ENCODE peak calls at places on chromosomes 1 and 21, in nine cellular contexts. One of them, this sample, is unnamed.

GRCh38 chr1:5594056-5594956 is 397.9 kb downstream of the NPHP4 start:
- DNase-seq in GM13977: no peak
- DNase-seq in fibroblast of mammary gland: no peak
- DNase-seq in A549: no peak
- DNase-seq in lower leg skin: no peak
- DNase-seq in fibroblast of lung: no peak
- DNase-seq in psoas muscle: no peak
- DNase-seq in mammary epithelial cell: no peak
- DNase-seq in sigmoid colon: no peak
- DNase-seq in this sample: no peak

GRCh38 chr1:7335224-7335879 is 435.7 kb upstream of the VAMP3 start:
- DNase-seq in GM13977: no peak
- DNase-seq in fibroblast of mammary gland: no peak
- DNase-seq in A549: peak; percentile 82
- DNase-seq in lower leg skin: no peak
- DNase-seq in fibroblast of lung: peak; percentile 35
- DNase-seq in psoas muscle: no peak
- DNase-seq in mammary epithelial cell: peak; percentile 50
- DNase-seq in sigmoid colon: no peak
- DNase-seq in this sample: no peak

GRCh38 chr1:237901284-237901870 is 10.7 kb upstream of the ZP4 start:
- DNase-seq in GM13977: peak; percentile 27
- DNase-seq in fibroblast of mammary gland: peak; percentile 34
- DNase-seq in A549: peak; percentile 44
- DNase-seq in lower leg skin: no peak
- DNase-seq in fibroblast of lung: no peak
- DNase-seq in psoas muscle: no peak
- DNase-seq in mammary epithelial cell: peak; percentile 48
- DNase-seq in sigmoid colon: no peak
- DNase-seq in this sample: no peak

GRCh38 chr1:112925015-112925414 is 31.0 kb downstream of the SLC16A1 start:
- DNase-seq in GM13977: no peak
- DNase-seq in fibroblast of mammary gland: no peak
- DNase-seq in A549: no peak
- DNase-seq in lower leg skin: no peak
- DNase-seq in fibroblast of lung: no peak
- DNase-seq in psoas muscle: no peak
- DNase-seq in mammary epithelial cell: no peak
- DNase-seq in sigmoid colon: no peak
- DNase-seq in this sample: no peak

GRCh38 chr1:182781849-182782586 is 7.6 kb upstream of the NPL start:
- DNase-seq in GM13977: peak; percentile 55
- DNase-seq in fibroblast of mammary gland: peak; percentile 62
- DNase-seq in A549: peak; percentile 47
- DNase-seq in lower leg skin: peak; percentile 45
- DNase-seq in fibroblast of lung: peak; percentile 50
- DNase-seq in psoas muscle: peak; percentile 74
- DNase-seq in mammary epithelial cell: peak; percentile 49
- DNase-seq in sigmoid colon: peak; percentile 86
- DNase-seq in this sample: peak; percentile 54

GRCh38 chr1:11013160-11013531 is 692 bp downstream of the TARDBP start:
- DNase-seq in GM13977: no peak
- DNase-seq in fibroblast of mammary gland: peak; percentile 28
- DNase-seq in A549: no peak
- DNase-seq in lower leg skin: no peak
- DNase-seq in fibroblast of lung: peak; percentile 13
- DNase-seq in psoas muscle: no peak
- DNase-seq in mammary epithelial cell: peak; percentile 62
- DNase-seq in sigmoid colon: no peak
- DNase-seq in this sample: no peak

GRCh38 chr1:113217447-113218208 is 144.6 kb downstream of the LRIG2 start:
- DNase-seq in GM13977: no peak
- DNase-seq in fibroblast of mammary gland: no peak
- DNase-seq in A549: no peak
- DNase-seq in lower leg skin: no peak
- DNase-seq in fibroblast of lung: no peak
- DNase-seq in psoas muscle: no peak
- DNase-seq in mammary epithelial cell: no peak
- DNase-seq in sigmoid colon: no peak
- DNase-seq in this sample: no peak

GRCh38 chr1:23629728-23630290 is 61.8 kb upstream of the RPL11 start:
- DNase-seq in GM13977: no peak
- DNase-seq in fibroblast of mammary gland: no peak
- DNase-seq in A549: no peak
- DNase-seq in lower leg skin: no peak
- DNase-seq in fibroblast of lung: no peak
- DNase-seq in psoas muscle: no peak
- DNase-seq in mammary epithelial cell: no peak
- DNase-seq in sigmoid colon: no peak
- DNase-seq in this sample: no peak

GRCh38 chr1:35931424-35932157 is 686 bp downstream of the AGO3 start:
- DNase-seq in GM13977: peak; percentile 24
- DNase-seq in fibroblast of mammary gland: peak; percentile 6
- DNase-seq in A549: peak; percentile 6
- DNase-seq in lower leg skin: peak; percentile 20
- DNase-seq in fibroblast of lung: no peak
- DNase-seq in psoas muscle: no peak
- DNase-seq in mammary epithelial cell: no peak
- DNase-seq in sigmoid colon: no peak
- DNase-seq in this sample: no peak

GRCh38 chr1:11681071-11681771 is at the start of gene MAD2L2:
- DNase-seq in GM13977: peak; percentile 98
- DNase-seq in fibroblast of mammary gland: peak; percentile 79
- DNase-seq in A549: peak; percentile 73
- DNase-seq in lower leg skin: peak; percentile 73
- DNase-seq in fibroblast of lung: peak; percentile 71
- DNase-seq in psoas muscle: peak; percentile 90
- DNase-seq in mammary epithelial cell: peak; percentile 79
- DNase-seq in sigmoid colon: peak; percentile 93
- DNase-seq in this sample: peak; percentile 93

GRCh38 chr1:17919525-17920439 is 164.6 kb downstream of the ACTL8 start:
- DNase-seq in GM13977: no peak
- DNase-seq in fibroblast of mammary gland: peak; percentile 54
- DNase-seq in A549: peak; percentile 48
- DNase-seq in lower leg skin: no peak
- DNase-seq in fibroblast of lung: peak; percentile 58
- DNase-seq in psoas muscle: no peak
- DNase-seq in mammary epithelial cell: peak; percentile 9
- DNase-seq in sigmoid colon: no peak
- DNase-seq in this sample: no peak

GRCh38 chr1:165075725-165076370 is 280.7 kb downstream of the LMX1A start:
- DNase-seq in GM13977: peak; percentile 5
- DNase-seq in fibroblast of mammary gland: peak; percentile 41
- DNase-seq in A549: peak; percentile 47
- DNase-seq in lower leg skin: no peak
- DNase-seq in fibroblast of lung: peak; percentile 20
- DNase-seq in psoas muscle: no peak
- DNase-seq in mammary epithelial cell: no peak
- DNase-seq in sigmoid colon: no peak
- DNase-seq in this sample: no peak

GRCh38 chr1:162138107-162138506 is 68.6 kb downstream of the NOS1AP start:
- DNase-seq in GM13977: no peak
- DNase-seq in fibroblast of mammary gland: no peak
- DNase-seq in A549: no peak
- DNase-seq in lower leg skin: no peak
- DNase-seq in fibroblast of lung: no peak
- DNase-seq in psoas muscle: no peak
- DNase-seq in mammary epithelial cell: no peak
- DNase-seq in sigmoid colon: no peak
- DNase-seq in this sample: no peak

GRCh38 chr1:208007938-208008342 is 97.0 kb upstream of the CD34 start:
- DNase-seq in GM13977: no peak
- DNase-seq in fibroblast of mammary gland: peak; percentile 90
- DNase-seq in A549: peak; percentile 12
- DNase-seq in lower leg skin: no peak
- DNase-seq in fibroblast of lung: peak; percentile 54
- DNase-seq in psoas muscle: no peak
- DNase-seq in mammary epithelial cell: peak; percentile 77
- DNase-seq in sigmoid colon: no peak
- DNase-seq in this sample: no peak

GRCh38 chr21:28257276-28257675 is 735.4 kb downstream of the LTN1 start:
- DNase-seq in GM13977: no peak
- DNase-seq in fibroblast of mammary gland: peak; percentile 34
- DNase-seq in A549: no peak
- DNase-seq in lower leg skin: no peak
- DNase-seq in fibroblast of lung: no peak
- DNase-seq in psoas muscle: no peak
- DNase-seq in mammary epithelial cell: no peak
- DNase-seq in sigmoid colon: no peak
- DNase-seq in this sample: no peak

DNA sequence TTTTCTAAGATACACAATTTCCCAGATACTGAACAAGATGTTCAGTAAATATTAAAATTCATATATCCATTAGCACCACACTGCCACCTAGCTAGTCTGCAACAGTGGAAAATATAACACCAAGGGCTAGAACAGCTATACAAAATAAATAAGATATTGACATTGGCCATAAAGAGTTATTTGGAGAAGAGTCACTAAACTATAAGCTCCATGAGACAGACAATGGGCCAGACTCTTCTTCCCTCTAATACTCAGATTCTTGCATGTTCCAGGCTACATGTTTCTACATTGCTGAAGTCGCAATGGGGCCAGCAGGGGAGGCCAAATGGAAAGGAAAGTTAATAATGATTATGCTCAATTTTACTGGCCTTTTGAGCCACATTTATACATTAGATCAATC is 21.5 kb downstream of the SPATA6 start:
- DNase-seq in GM13977: no peak
- DNase-seq in fibroblast of mammary gland: no peak
- DNase-seq in A549: no peak
- DNase-seq in lower leg skin: no peak
- DNase-seq in fibroblast of lung: peak; percentile 23
- DNase-seq in psoas muscle: no peak
- DNase-seq in mammary epithelial cell: no peak
- DNase-seq in sigmoid colon: no peak
- DNase-seq in this sample: no peak
- TF ChIP-seq CTCF in GM13977: no peak
- TF ChIP-seq CTCF in fibroblast of mammary gland: peak; percentile 32
- TF ChIP-seq CTCF in A549: peak; percentile 0
- TF ChIP-seq CTCF in lower leg skin: no peak
- TF ChIP-seq CTCF in fibroblast of lung: peak; percentile 39
- TF ChIP-seq CTCF in psoas muscle: peak; percentile 4
- TF ChIP-seq CTCF in mammary epithelial cell: no peak
- TF ChIP-seq CTCF in sigmoid colon: no peak
- TF ChIP-seq CTCF in this sample: no peak

DNA sequence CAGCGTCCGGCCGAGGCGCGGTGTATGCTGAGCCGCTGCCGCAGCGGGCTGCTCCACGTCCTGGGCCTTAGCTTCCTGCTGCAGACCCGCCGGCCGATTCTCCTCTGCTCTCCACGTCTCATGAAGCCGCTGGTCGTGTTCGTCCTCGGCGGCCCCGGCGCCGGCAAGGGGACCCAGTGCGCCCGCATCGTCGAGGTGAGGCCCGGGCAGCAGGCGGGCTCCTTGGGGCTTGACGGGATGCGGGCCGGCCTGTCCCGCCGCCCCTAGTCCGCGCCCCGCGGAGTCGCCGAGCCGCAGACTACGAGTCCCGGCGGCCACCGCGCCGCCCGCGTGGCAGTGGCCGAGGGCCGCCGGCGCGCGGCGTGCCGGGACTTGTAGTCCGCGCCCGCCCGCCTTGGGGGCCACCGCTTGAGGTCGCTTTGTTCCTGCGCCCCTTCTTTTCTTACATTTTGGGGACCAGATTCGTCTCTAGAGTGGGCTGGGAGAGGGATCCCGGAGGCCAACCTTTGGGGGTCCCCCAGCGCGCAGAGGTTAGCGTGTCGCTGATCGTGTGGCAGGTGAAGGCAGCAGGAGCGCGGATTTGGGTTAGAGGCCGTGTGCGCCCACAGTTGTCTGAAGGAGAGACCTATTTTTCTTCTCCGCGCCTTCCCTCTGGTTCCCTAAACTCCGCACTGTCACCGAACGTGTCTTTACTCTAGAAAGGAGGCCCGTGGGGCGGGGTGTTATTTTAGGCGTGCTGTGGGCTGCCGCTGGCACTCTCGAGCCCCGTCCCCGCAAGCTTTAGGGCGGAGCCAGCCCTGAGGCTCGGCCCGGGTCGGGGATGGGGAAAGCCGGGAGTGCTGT is 553 bp downstream of the CMPK1 start:
- DNase-seq in GM13977: peak; percentile 94
- DNase-seq in fibroblast of mammary gland: peak; percentile 71
- DNase-seq in A549: peak; percentile 80
- DNase-seq in lower leg skin: peak; percentile 67
- DNase-seq in fibroblast of lung: peak; percentile 76
- DNase-seq in psoas muscle: peak; percentile 86
- DNase-seq in mammary epithelial cell: peak; percentile 75
- DNase-seq in sigmoid colon: peak; percentile 88
- DNase-seq in this sample: peak; percentile 78
- TF ChIP-seq CTCF in GM13977: peak; percentile 24
- TF ChIP-seq CTCF in fibroblast of mammary gland: peak; percentile 6
- TF ChIP-seq CTCF in A549: peak; percentile 35
- TF ChIP-seq CTCF in lower leg skin: no peak
- TF ChIP-seq CTCF in fibroblast of lung: peak; percentile 19
- TF ChIP-seq CTCF in psoas muscle: peak; percentile 5
- TF ChIP-seq CTCF in mammary epithelial cell: no peak
- TF ChIP-seq CTCF in sigmoid colon: no peak
- TF ChIP-seq CTCF in this sample: no peak

DNA sequence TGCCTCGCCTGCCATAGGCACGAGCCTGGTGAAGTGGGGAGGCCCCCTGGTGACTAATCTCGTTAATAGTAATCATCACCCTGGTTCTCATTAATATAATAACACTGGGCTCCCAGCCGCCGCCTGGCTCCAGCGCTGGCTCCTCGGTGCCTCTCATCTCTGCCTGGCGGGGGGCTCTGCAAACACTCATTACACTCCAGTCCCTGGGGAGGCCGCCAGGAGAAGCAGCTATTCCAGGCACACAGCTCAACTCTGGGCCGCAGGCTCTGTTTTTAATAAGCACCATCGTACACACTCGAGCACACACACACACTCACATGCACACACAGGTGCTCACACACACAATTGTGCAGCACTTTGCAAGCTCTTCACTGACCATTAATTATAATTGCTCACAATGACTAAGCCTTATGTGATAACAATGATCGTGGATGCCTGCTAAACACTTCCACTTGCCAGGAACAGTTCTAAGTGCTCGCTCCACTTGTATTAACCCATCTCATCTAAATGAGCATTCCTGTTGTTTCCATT is 52.2 kb downstream of the SDC3 start:
- DNase-seq in GM13977: no peak
- DNase-seq in fibroblast of mammary gland: peak; percentile 19
- DNase-seq in A549: no peak
- DNase-seq in lower leg skin: no peak
- DNase-seq in fibroblast of lung: no peak
- DNase-seq in psoas muscle: no peak
- DNase-seq in mammary epithelial cell: no peak
- DNase-seq in sigmoid colon: no peak
- DNase-seq in this sample: no peak
- TF ChIP-seq CTCF in GM13977: no peak
- TF ChIP-seq CTCF in fibroblast of mammary gland: no peak
- TF ChIP-seq CTCF in A549: no peak
- TF ChIP-seq CTCF in lower leg skin: no peak
- TF ChIP-seq CTCF in fibroblast of lung: no peak
- TF ChIP-seq CTCF in psoas muscle: no peak
- TF ChIP-seq CTCF in mammary epithelial cell: no peak
- TF ChIP-seq CTCF in sigmoid colon: no peak
- TF ChIP-seq CTCF in this sample: no peak

DNA sequence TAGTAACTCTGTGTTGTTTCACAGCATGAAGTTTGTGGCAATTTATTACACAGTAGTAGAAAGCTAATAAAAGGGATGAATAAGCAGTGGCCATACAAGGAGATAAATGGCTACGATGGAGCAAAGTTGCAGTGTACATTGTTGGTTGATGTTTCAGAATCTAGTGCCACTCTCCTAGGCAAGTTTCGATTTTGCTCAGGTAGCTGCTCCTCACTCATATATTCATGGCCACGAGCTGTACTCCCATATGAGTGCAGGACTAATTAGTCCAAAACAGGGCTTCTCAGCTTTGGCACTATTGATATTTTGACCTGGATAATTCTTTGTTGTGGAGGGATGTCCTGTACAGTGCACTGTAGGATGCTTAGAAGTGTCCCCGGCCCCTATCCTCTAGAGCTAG is 30.0 kb upstream of the ATP1A1 start:
- DNase-seq in GM13977: no peak
- DNase-seq in fibroblast of mammary gland: no peak
- DNase-seq in A549: no peak
- DNase-seq in lower leg skin: no peak
- DNase-seq in fibroblast of lung: no peak
- DNase-seq in psoas muscle: no peak
- DNase-seq in mammary epithelial cell: no peak
- DNase-seq in sigmoid colon: no peak
- DNase-seq in this sample: no peak
- TF ChIP-seq CTCF in GM13977: no peak
- TF ChIP-seq CTCF in fibroblast of mammary gland: no peak
- TF ChIP-seq CTCF in A549: no peak
- TF ChIP-seq CTCF in lower leg skin: no peak
- TF ChIP-seq CTCF in fibroblast of lung: no peak
- TF ChIP-seq CTCF in psoas muscle: no peak
- TF ChIP-seq CTCF in mammary epithelial cell: no peak
- TF ChIP-seq CTCF in sigmoid colon: no peak
- TF ChIP-seq CTCF in this sample: no peak

This sample was measured in activated B cell treated with CpG ODN at 0.5 μM for 24 hours.